ENCODE peak calls at places on chromosome 10, in five cellular contexts. G, W, S, I and R are unnamed samples.

GRCh38 chr10:21523557-21524008 is 1.9 kb downstream of the SKIDA1 start:
- DNase-seq in G (no peak), I (no peak), S (no peak), W (no peak), R (no peak)

GRCh38 chr10:5504146-5505072 is 5.0 kb upstream of the CALML5 start:
- DNase-seq in S (no peak), G (no peak), W (no peak), I (no peak), R (no peak)

GRCh38 chr10:117860135-117860534 is 186.6 kb downstream of the RAB11FIP2 start:
- DNase-seq in S (no peak), I (no peak), W (no peak), G (no peak), R (no peak)

GRCh38 chr10:73110345-73110849 is at the start of gene NUDT13:
- DNase-seq in S (peak; percentile 60), I (peak; percentile 15), G (peak; percentile 59), W (peak; percentile 84), R (peak; percentile 90)

GRCh38 chr10:18683427-18683826 is 24.2 kb downstream of the ARL5B start:
- DNase-seq in G (no peak), I (no peak), W (peak; percentile 65), S (no peak), R (no peak)

GRCh38 chr10:12656518-12657142 is 307.3 kb downstream of the CAMK1D start:
- DNase-seq in G (no peak), I (no peak), S (no peak), W (peak; percentile 74), R (peak; percentile 62)

GRCh38 chr10:101965075-101965765 is 90.8 kb downstream of the ARMH3 start:
- DNase-seq in I (no peak), S (no peak), W (no peak), G (no peak), R (no peak)

GRCh38 chr10:14592026-14592425 is 182.7 kb downstream of the FAM107B start:
- DNase-seq in G (no peak), S (no peak), W (no peak), I (no peak), R (no peak)

GRCh38 chr10:78865931-78866717 is 202.6 kb upstream of the ZMIZ1 start:
- DNase-seq in S (no peak), G (no peak), W (no peak), I (no peak), R (no peak)

GRCh38 chr10:77104459-77104980 is 533.1 kb downstream of the KCNMA1 start:
- DNase-seq in I (no peak), G (no peak), W (peak; percentile 93), S (no peak), R (no peak)

GRCh38 chr10:62019685-62020361 is 118.3 kb downstream of the ARID5B start:
- DNase-seq in I (no peak), W (peak; percentile 48), S (no peak), G (no peak), R (no peak)

GRCh38 chr10:119206603-119207366 is 586 bp upstream of the GRK5 start:
- DNase-seq in W (peak; percentile 70), S (peak; percentile 69), I (peak; percentile 77), G (peak; percentile 78), R (peak; percentile 62)

GRCh38 chr10:58436071-58436470 is 50.9 kb downstream of the TFAM start:
- DNase-seq in I (no peak), W (peak; percentile 59), G (no peak), S (no peak), R (peak; percentile 37)

GRCh38 chr10:34964166-34964800 is 125.9 kb downstream of the CUL2 start:
- DNase-seq in S (no peak), W (no peak), G (no peak), I (no peak), R (no peak)

GRCh38 chr10:118210276-118210675 is 131.8 kb downstream of the FAM204A start:
- DNase-seq in S (no peak), W (peak; percentile 1), G (no peak), I (no peak), R (no peak)

GRCh38 chr10:113222207-113222606 is 272.2 kb downstream of the TCF7L2 start:
- DNase-seq in I (no peak), W (no peak), S (no peak), G (no peak), R (no peak)

GRCh38 chr10:112345743-112346142 is 28.2 kb upstream of the ACSL5 start:
- DNase-seq in G (no peak), I (no peak), S (no peak), W (no peak), R (no peak)

GRCh38 chr10:48234807-48235206 is 39.7 kb downstream of the FRMPD2 start:
- DNase-seq in S (no peak), I (no peak), W (no peak), G (no peak), R (no peak)

GRCh38 chr10:94123253-94123995 is 129.7 kb downstream of the PLCE1 start:
- DNase-seq in I (no peak), W (peak; percentile 92), G (no peak), S (no peak), R (no peak)

GRCh38 chr10:23694446-23694920 is 255.6 kb downstream of the OTUD1 start:
- DNase-seq in W (peak; percentile 13), I (no peak), S (peak; percentile 27), G (peak; percentile 45), R (no peak)

GRCh38 chr10:69124558-69125121 is 662 bp downstream of the VPS26A start:
- DNase-seq in G (peak; percentile 62), W (peak; percentile 67), I (peak; percentile 31), S (no peak), R (peak; percentile 44)

GRCh38 chr10:97333351-97333600 is 1.3 kb downstream of the FRAT2 start:
- DNase-seq in G (no peak), S (no peak), W (peak; percentile 49), I (no peak), R (peak; percentile 49)

GRCh38 chr10:101139421-101139911 is 8.4 kb downstream of the TLX1 start:
- DNase-seq in I (no peak), G (no peak), W (peak; percentile 34), S (no peak), R (no peak)

GRCh38 chr10:121540773-121541395 is 57.4 kb downstream of the FGFR2 start:
- DNase-seq in G (no peak), S (no peak), W (no peak), I (no peak), R (no peak)